ENCODE peak calls at places on chromosomes 1 and 21, in nine cellular contexts. P is spleen, Q is prostate gland, O is transverse colon, J is A549, A is right lobe of liver, H is adrenal gland, C is suprapubic skin, S is esophagus squamous epithelium. W is an unnamed sample.

GRCh38 chr1:74427676-74428075 is 84.7 kb downstream of the LRRC53 start:
- DNase-seq in C (no peak), H (no peak), P (no peak), O (no peak), A (no peak), S (no peak), J (no peak), Q (no peak), W (no peak)

GRCh38 chr1:172960454-172961208 is 90.1 kb downstream of the TNFSF18 start:
- DNase-seq in O (peak), S (no peak), Q (peak), J (no peak), P (no peak), C (no peak), H (no peak), A (peak), W (no peak)

GRCh38 chr1:233376711-233377110 is 49.2 kb downstream of the MAP3K21 start:
- DNase-seq in Q (no peak), P (no peak), J (no peak), O (no peak), A (no peak), S (no peak), H (no peak), C (no peak), W (no peak)

GRCh38 chr1:115312752-115313151 is 25.3 kb downstream of the NGF start:
- DNase-seq in A (no peak), S (no peak), J (no peak), C (no peak), P (no peak), H (no peak), Q (no peak), O (no peak), W (no peak)

GRCh38 chr1:31658721-31659120 is 14.0 kb upstream of the PEF1 start:
- DNase-seq in A (no peak), P (peak), J (no peak), Q (no peak), C (no peak), O (no peak), H (no peak), S (no peak), W (no peak)

GRCh38 chr1:63984257-63984626 is 210.4 kb downstream of the ROR1 start:
- DNase-seq in S (no peak), P (no peak), C (no peak), A (no peak), Q (no peak), O (no peak), J (no peak), H (no peak), W (no peak)

GRCh38 chr1:235883261-235883927 is 16.7 kb upstream of the LYST start:
- DNase-seq in J (peak), A (peak), O (peak), H (peak), P (no peak), Q (peak), S (peak), C (peak), W (peak)

GRCh38 chr1:30629501-30629900 is 93.9 kb downstream of the MATN1 start:
- DNase-seq in A (no peak), S (no peak), O (no peak), H (no peak), J (no peak), C (no peak), P (no peak), Q (no peak), W (no peak)

DNA sequence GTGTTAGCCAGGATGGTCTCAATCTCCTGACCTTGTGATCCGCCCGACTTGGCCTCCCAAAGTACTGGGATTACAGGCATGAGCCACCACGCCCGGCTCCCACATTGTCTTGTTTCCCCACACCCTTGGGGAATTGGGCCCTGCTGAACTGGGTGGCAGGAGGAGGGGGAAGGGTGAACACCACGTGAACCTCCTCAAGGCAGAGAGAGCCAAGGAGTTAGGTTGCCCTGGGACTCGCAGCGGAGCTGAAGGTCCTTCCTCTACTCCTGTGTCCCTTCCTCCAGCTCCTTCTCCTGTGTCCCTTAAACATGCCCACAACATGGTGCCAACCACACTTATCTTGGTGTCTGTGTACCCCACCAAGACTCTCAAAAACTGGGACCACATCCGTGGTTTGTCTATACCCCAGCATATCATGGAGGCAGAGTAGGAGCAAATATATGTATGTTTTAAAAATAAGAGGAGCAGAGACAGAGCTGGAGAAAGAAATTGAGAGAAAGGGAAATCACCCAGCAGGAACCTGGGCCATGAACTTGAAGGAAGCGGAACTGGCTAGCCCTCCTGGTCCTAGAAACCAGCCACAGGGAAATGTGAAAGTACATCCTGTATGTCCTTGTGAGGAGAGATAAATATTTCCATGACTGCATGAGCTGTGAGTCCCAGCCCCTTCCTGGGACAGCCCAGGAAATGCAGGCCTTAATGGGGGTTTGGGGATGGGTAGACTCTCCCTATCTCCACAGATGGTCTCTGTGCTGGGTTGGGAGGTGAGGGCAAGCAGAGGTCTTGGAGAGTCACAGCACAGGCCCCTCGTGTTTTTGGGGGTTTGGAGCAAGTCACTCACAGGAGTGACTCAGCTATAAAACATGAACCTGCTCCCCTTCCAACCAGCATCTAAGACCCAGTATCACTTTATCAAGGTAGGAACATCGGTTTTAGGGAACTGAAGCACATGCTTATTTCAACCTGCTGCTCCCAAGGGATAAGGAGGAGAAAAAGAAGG is 9.4 kb upstream of the TAL1 start:
- DNase-seq in H (no peak), P (no peak), A (no peak), S (no peak), C (no peak), Q (no peak), J (no peak), O (no peak), W (no peak)
- TF ChIP-seq POLR2A in H (no peak), P (no peak), A (no peak), S (no peak), C (no peak), Q (no peak), J (no peak), O (no peak), W (no peak)

DNA sequence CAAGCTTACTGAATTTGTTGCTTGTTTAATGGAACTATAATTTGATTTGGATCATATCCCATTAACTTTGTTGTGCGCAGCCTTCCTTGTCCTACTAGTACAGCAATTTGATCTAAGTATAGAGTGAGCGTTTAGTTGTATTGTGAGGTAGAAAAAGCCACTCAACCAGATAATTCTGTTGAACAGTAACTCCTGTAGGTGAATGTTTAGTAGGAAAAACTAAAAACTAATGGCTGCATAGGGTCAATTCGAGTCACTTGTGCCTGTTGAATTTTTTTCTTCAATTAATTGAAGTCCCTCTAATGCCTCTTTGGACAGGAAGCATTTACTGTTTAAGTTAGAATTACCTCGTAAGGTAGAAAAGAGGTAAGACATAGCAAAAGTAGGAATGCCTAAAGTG is 15.0 kb upstream of the EPHX1 start:
- DNase-seq in Q (no peak), S (no peak), J (no peak), H (no peak), O (no peak), P (no peak), C (no peak), A (no peak), W (no peak)
- TF ChIP-seq POLR2A in Q (no peak), S (no peak), J (no peak), H (no peak), O (no peak), P (no peak), C (no peak), A (no peak), W (no peak)

GRCh38 chr21:31874817-31875216 is 2.0 kb downstream of the HUNK start:
- DNase-seq in O (peak), J (no peak), S (no peak), A (no peak), Q (no peak), P (peak), H (no peak), C (no peak), W (no peak)

GRCh38 chr21:31873696-31874599 is 1.1 kb downstream of the HUNK start:
- DNase-seq in Q (peak), A (no peak), P (peak), C (no peak), J (peak), S (no peak), H (no peak), O (peak), W (no peak)

GRCh38 chr21:31873275-31873695 is 465 bp downstream of the HUNK start:
- DNase-seq in S (no peak), Q (peak), H (no peak), P (peak), C (no peak), O (peak), J (peak), A (no peak), W (no peak)

GRCh38 chr21:31872072-31872451 is 758 bp upstream of the HUNK start:
- DNase-seq in C (no peak), A (no peak), S (no peak), Q (no peak), P (no peak), O (no peak), J (no peak), H (no peak), W (no peak)

DNA sequence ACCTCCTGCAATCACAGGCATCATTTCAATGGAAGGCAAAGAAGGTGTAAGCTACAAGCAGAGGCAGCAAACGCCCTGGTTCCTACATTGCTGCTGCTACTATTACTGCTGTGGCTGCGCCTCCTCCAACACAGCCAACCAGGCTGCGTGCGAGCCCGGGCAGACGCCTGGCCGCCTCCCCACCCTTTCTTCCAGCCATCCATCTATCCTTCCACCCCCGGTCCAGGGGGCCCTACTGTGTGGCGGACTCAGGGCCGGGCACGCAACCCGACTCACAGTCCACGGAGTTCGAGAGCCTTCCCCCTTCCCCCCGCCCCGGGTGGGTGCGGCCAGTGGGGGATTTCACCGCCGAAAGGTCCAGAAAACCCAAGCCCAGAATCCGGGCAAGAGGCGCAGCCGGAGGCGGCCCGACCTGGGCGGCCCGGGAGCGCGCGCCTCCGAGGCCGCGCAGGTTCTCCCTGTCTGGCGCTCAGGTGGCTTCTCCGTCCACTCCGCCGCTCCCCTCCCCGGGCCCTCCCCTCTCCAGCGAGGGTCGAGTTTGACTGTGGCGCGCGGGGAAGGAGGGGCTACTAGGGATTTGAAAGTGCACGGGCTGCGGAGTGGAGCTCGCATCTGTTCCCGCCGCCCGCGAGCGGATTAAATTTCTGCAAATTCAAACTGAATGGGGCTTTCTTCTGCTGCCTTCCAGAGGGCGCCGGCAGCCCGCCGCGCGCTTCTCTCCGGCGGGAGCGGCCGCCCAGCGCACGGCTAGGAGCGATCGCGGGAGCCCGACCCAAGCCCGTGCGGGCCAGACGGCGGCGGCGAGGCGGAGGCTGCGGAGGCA is at the start of gene HUNK:
- DNase-seq in C (no peak), A (no peak), O (peak), H (no peak), P (peak), S (no peak), J (peak), Q (peak), W (no peak)
- TF ChIP-seq POLR2A in C (no peak), A (no peak), O (no peak), H (no peak), P (no peak), S (no peak), J (no peak), Q (peak), W (no peak)

GRCh38 chr1:24112381-24113169 is 640 bp upstream of the MYOM3 start:
- DNase-seq in P (peak), O (peak), A (no peak), Q (peak), H (peak), S (no peak), J (peak), C (no peak), W (peak)

GRCh38 chr1:24109686-24110475 is 2.1 kb downstream of the MYOM3 start:
- DNase-seq in O (no peak), H (no peak), A (no peak), P (peak), Q (no peak), S (no peak), J (no peak), C (no peak), W (no peak)

GRCh38 chr1:24110642-24111263 is 1.2 kb downstream of the MYOM3 start:
- DNase-seq in Q (no peak), A (no peak), J (no peak), H (no peak), S (no peak), P (no peak), O (no peak), C (no peak), W (no peak)

GRCh38 chr1:24111264-24111997 is 504 bp downstream of the MYOM3 start:
- DNase-seq in A (no peak), Q (peak), S (no peak), P (peak), H (no peak), J (no peak), C (no peak), O (no peak), W (no peak)

DNA sequence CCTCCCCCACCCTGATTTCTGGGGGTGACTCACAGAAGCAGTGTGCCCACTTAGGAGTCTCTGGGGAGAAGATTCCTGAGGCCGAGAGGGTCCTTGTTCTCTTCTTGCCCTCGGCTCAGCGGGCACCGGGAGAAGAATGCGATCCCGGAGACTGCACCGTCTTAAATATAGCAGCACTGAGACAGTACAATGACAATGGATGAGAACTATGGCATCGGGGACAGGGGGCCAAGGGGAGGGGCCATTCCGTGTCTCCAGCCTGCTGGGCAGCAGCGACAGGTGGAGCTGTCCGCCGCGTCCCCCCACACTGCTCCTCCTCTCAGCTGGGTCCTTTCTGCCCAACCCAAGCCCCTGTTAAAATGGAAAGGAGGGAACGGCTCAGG is at the start of gene MYOM3:
- DNase-seq in O (no peak), P (peak), A (no peak), Q (no peak), J (no peak), H (no peak), C (no peak), S (no peak), W (no peak)
- TF ChIP-seq POLR2A in O (no peak), P (no peak), A (no peak), Q (no peak), J (no peak), H (no peak), C (no peak), S (no peak), W (no peak)

GRCh38 chr1:198158766-198159589 is 2.2 kb downstream of the NEK7 start:
- DNase-seq in Q (peak), P (peak), C (peak), S (peak), J (peak), H (peak), A (peak), O (peak), W (peak)
- TF ChIP-seq POLR2A in Q (peak), P (peak), C (no peak), S (no peak), J (peak), H (peak), A (peak), O (peak), W (peak)

W was measured in H54.